ENCODE peak calls at places on chromosomes 2 and 18, in five cellular contexts. J, X, G, H and Z are unnamed samples.

GRCh38 chr18:31490387-31490786 is 7.6 kb upstream of the DSG2 start:
- DNase-seq in G (no peak), X (peak), J (no peak), H (peak), Z (no peak)

GRCh38 chr2:128436498-128437180 is 118.0 kb upstream of the HS6ST1 start:
- DNase-seq in J (no peak), G (no peak), X (no peak), H (no peak), Z (no peak)

GRCh38 chr2:60873381-60873780 is 8.0 kb upstream of the REL start:
- DNase-seq in J (no peak), G (no peak), H (no peak), X (peak), Z (no peak)

GRCh38 chr2:109402980-109403840 is 210.6 kb downstream of the SEPTIN10 start:
- DNase-seq in H (no peak), G (no peak), J (no peak), X (no peak), Z (no peak)

GRCh38 chr2:121287146-121287798 is 2.3 kb upstream of the TFCP2L1 start:
- DNase-seq in X (no peak), J (no peak), G (no peak), H (no peak), Z (peak)

GRCh38 chr2:223759569-223760430 is 77.6 kb downstream of the AP1S3 start:
- DNase-seq in G (no peak), X (no peak), J (peak), H (peak), Z (no peak)

GRCh38 chr2:157782057-157782845 is 93.9 kb downstream of the ACVR1 start:
- DNase-seq in J (no peak), G (no peak), H (no peak), X (no peak), Z (peak)

GRCh38 chr2:127535941-127536340 is 458 bp downstream of the MYO7B start:
- DNase-seq in G (no peak), J (no peak), X (no peak), H (no peak), Z (no peak)

GRCh38 chr2:240820607-240821428 is 799 bp upstream of the KIF1A start:
- DNase-seq in X (no peak), H (no peak), J (peak), G (no peak), Z (no peak)

GRCh38 chr18:39523281-39523680 is 1957.7 kb upstream of the CELF4 start:
- DNase-seq in H (no peak), X (no peak), G (no peak), J (peak), Z (peak)

GRCh38 chr2:222862068-222862914 is 1.5 kb downstream of the ACSL3 start:
- DNase-seq in G (no peak), X (no peak), H (no peak), J (no peak), Z (peak)

GRCh38 chr2:20999906-21000645 is 43.8 kb downstream of the APOB start:
- DNase-seq in J (peak), H (no peak), X (no peak), G (no peak), Z (no peak)

GRCh38 chr2:190301032-190301431 is 18.6 kb downstream of the HIBCH start:
- DNase-seq in H (no peak), X (no peak), G (no peak), J (no peak), Z (peak)

GRCh38 chr2:41716497-41716896 is 331.3 kb upstream of the PKDCC start:
- DNase-seq in G (no peak), J (no peak), X (no peak), H (no peak), Z (peak)

GRCh38 chr2:69734858-69735574 is 6.9 kb upstream of the ANXA4 start:
- DNase-seq in G (no peak), J (no peak), X (no peak), H (peak), Z (no peak)